ENCODE peak calls at places on chromosomes 2 and 18, in four cellular contexts. F is kidney tubule cell; T is non-pigmented ciliary epithelial cell; L is stimulated activated CD8-positive, alpha-beta memory T cell treated with anti-CD3 and anti-CD28 coated beads, Interleukin-15, amount 100 ng/mL, for 24 hours. I is an unnamed sample.

GRCh38 chr2:38720613-38721241 is 30.4 kb downstream of the SRSF7 start:
- DNase-seq in T (peak), L (no peak), F (peak), I (peak)

GRCh38 chr2:72033636-72034035 is 114.0 kb downstream of the CYP26B1 start:
- DNase-seq in F (no peak), T (no peak), L (no peak), I (no peak)

GRCh38 chr18:28766721-28767120 is 589.8 kb upstream of the CDH2 start:
- DNase-seq in L (no peak), T (no peak), F (no peak), I (no peak)

GRCh38 chr2:216017365-216017764 is 4.0 kb upstream of the MREG start:
- DNase-seq in F (peak), L (no peak), T (no peak), I (no peak)

GRCh38 chr2:104919127-104919526 is 65.2 kb downstream of the POU3F3 start:
- DNase-seq in F (peak), L (no peak), T (no peak), I (no peak)

GRCh38 chr2:38750011-38750792 is 959 bp downstream of the SRSF7 start:
- DNase-seq in F (peak), L (peak), T (no peak), I (no peak)

GRCh38 chr2:181456660-181457120 is 496 bp upstream of the ITGA4 start:
- DNase-seq in F (peak), T (no peak), L (no peak), I (no peak)

GRCh38 chr2:7279421-7279949 is 362.3 kb downstream of the RNF144A start:
- DNase-seq in T (no peak), F (no peak), L (no peak), I (no peak)

GRCh38 chr18:183769-184168 is 25.4 kb downstream of the USP14 start:
- DNase-seq in T (no peak), F (no peak), L (no peak), I (no peak)

GRCh38 chr2:165691615-165692014 is 102.4 kb downstream of the GALNT3 start:
- DNase-seq in T (no peak), L (no peak), F (no peak), I (peak)

GRCh38 chr2:163670929-163671328 is 64.9 kb downstream of the FIGN start:
- DNase-seq in L (no peak), T (no peak), F (no peak), I (no peak)

GRCh38 chr2:54387592-54387991 is 68.5 kb upstream of the SPTBN1 start:
- DNase-seq in F (no peak), T (no peak), L (no peak), I (no peak)